ENCODE peak calls at places on chromosomes 11 and 22, in ten cellular contexts. H is A549, Y is cardiac muscle cell, G is Peyer's patch, R is tibial nerve, C is IMR-90, E is heart right ventricle, M is AG04450, U is breast epithelium, D is endodermal cell. Z is an unnamed sample. For H3K9me3, the result is how much of the 10 kb centered on the place peaks cover.

GRCh38 chr11:7904910-7905309 is 26.2 kb downstream of the OR10A6 start:
- DNase-seq in C (peak), Y (no peak), H (no peak), R (no peak), D (no peak), U (no peak), G (no peak), E (no peak), M (peak), Z (no peak)

GRCh38 chr11:129225190-129225589 is 33.1 kb upstream of the ARHGAP32 start:
- DNase-seq in C (peak), E (no peak), R (no peak), U (no peak), Y (no peak), G (no peak), D (no peak), H (no peak), M (peak), Z (no peak)

GRCh38 chr11:100602716-100603115 is 84.4 kb upstream of the ARHGAP42 start:
- DNase-seq in C (no peak), R (no peak), D (no peak), H (no peak), E (no peak), Y (no peak), U (no peak), G (no peak), M (no peak), Z (no peak)

GRCh38 chr22:44427506-44428470 is 70.2 kb downstream of the RTL6 start:
- DNase-seq in M (no peak), G (no peak), U (peak), Y (no peak), C (no peak), H (no peak), D (peak), R (no peak), E (no peak), Z (no peak)

GRCh38 chr22:49733631-49734030 is 94.0 kb downstream of the BRD1 start:
- DNase-seq in H (no peak), G (peak), C (no peak), Y (no peak), U (no peak), D (peak), E (no peak), M (no peak), R (no peak), Z (no peak)

GRCh38 chr11:10318527-10318802 is 13.6 kb downstream of the ADM start:
- DNase-seq in M (no peak), H (no peak), C (no peak), G (peak), E (no peak), R (no peak), Y (no peak), U (no peak), D (peak), Z (no peak)

GRCh38 chr11:46649180-46649738 is 31.9 kb downstream of the ATG13 start:
- DNase-seq in U (no peak), C (peak), M (peak), D (no peak), G (peak), E (peak), H (peak), Y (no peak), R (peak), Z (no peak)

GRCh38 chr11:40514124-40514523 is 945.3 kb downstream of the LRRC4C start:
- DNase-seq in R (no peak), U (no peak), M (no peak), C (no peak), Y (no peak), H (peak), G (no peak), E (no peak), D (no peak), Z (no peak)

GRCh38 chr11:128355558-128355957 is 231.8 kb downstream of the ETS1 start:
- DNase-seq in U (no peak), Y (no peak), M (no peak), R (no peak), H (no peak), E (no peak), D (no peak), G (no peak), C (no peak), Z (no peak)

GRCh38 chr11:10181811-10182210 is 112.2 kb downstream of the SBF2 start:
- DNase-seq in H (peak), U (no peak), D (no peak), E (no peak), R (no peak), M (no peak), C (peak), Y (no peak), G (no peak), Z (no peak)

GRCh38 chr11:121210445-121210970 is 82.1 kb upstream of the SC5D start:
- DNase-seq in E (no peak), H (no peak), G (no peak), D (no peak), M (no peak), C (no peak), U (no peak), Y (no peak), R (no peak), Z (no peak)

GRCh38 chr11:27705873-27706820 is 5.9 kb upstream of the BDNF start:
- DNase-seq in C (peak), U (no peak), D (peak), H (peak), Y (peak), M (no peak), R (no peak), G (no peak), E (no peak), Z (no peak)

GRCh38 chr11:84398017-84398626 is 1112.0 kb upstream of the CCDC90B start:
- DNase-seq in C (peak), Y (peak), M (no peak), H (peak), G (no peak), E (no peak), U (no peak), D (peak), R (no peak), Z (no peak)

GRCh38 chr11:69635804-69636511 is 5.0 kb upstream of the CCND1 start:
- DNase-seq in R (no peak), D (peak), H (no peak), C (no peak), Y (no peak), U (no peak), E (no peak), M (no peak), G (peak), Z (no peak)
- H3K27ac ChIP-seq in R (peak), D (no peak), H (peak), C (peak), Y (no peak), U (no peak), E (no peak), M (peak), G (no peak), Z (no peak)

DNA sequence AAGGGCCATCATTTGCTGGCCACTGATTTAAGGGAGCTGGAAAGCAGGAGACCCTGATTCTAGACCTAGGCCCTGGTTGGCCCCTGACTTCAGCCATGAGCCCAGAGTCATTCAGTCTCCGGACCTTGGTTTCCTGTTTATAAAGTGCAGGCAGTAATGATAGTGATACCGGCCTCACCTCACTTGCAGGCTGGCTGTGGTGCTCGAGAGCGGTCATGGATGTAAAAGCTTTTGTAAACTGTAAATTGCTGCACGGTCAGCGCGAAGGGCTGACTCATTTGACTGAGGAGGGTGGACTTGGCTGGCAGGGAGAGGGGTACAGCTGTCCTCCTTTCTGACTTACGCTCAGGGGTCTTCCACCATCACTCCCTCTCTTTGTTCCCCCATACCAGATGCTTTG is 37.4 kb downstream of the FBLN1 start:
- DNase-seq in U (no peak), C (no peak), M (no peak), Y (no peak), R (no peak), H (no peak), E (no peak), G (no peak), D (no peak), Z (no peak)
- H3K9me3 ChIP-seq in U (under half), C (under half), M (under half), Y (under half), R (under half), H (under half), E (under half), G (under half), D (under half), Z (under half)

DNA sequence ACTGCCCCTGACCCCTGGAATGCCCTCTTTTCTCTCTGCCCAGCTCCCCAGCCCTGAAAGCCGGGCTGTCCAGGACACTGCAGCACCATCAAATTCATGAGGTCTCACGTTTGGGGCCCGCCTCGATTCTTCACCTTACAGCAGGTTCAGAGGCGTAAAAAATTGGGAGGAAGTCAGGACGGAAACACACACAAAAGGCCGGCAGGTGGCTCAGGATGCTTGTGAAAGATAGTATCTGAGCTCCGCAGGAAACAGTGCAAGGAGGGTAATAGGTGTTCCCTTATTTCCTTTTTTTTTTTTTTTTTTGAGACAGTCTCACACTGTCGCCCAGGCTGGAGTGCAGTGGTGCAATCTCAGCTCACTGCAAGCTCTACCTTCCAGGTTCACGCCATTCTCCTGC is 4.1 kb downstream of the RFPL2 start:
- DNase-seq in C (no peak), H (no peak), U (no peak), M (no peak), Y (no peak), D (no peak), R (no peak), G (no peak), E (no peak), Z (peak)
- TF ChIP-seq CTCF in C (no peak), H (no peak), U (no peak), M (no peak), Y (no peak), D (no peak), R (no peak), G (no peak), E (no peak), Z (peak)

GRCh38 chr11:64874841-64875240 is 3.6 kb downstream of the EHD1 start:
- DNase-seq in U (no peak), D (no peak), Y (no peak), H (no peak), R (no peak), G (no peak), E (no peak), C (no peak), M (no peak), Z (no peak)
- H3K27ac ChIP-seq in U (peak), D (peak), Y (peak), H (no peak), R (peak), G (peak), E (no peak), C (no peak), M (no peak), Z (peak)

GRCh38 chr22:47233316-47234243 is 471.1 kb downstream of the TBC1D22A start:
- DNase-seq in G (no peak), D (no peak), E (no peak), U (peak), Y (no peak), M (no peak), H (no peak), R (no peak), C (no peak), Z (no peak)

GRCh38 chr22:47231759-47232158 is 469.3 kb downstream of the TBC1D22A start:
- DNase-seq in D (no peak), M (no peak), R (no peak), G (no peak), C (no peak), H (no peak), Y (no peak), E (no peak), U (no peak), Z (no peak)

GRCh38 chr22:47232753-47233152 is 470.3 kb downstream of the TBC1D22A start:
- DNase-seq in G (no peak), H (no peak), D (no peak), R (no peak), U (no peak), M (no peak), Y (no peak), E (no peak), C (no peak), Z (no peak)

GRCh38 chr22:47228767-47229166 is 466.3 kb downstream of the TBC1D22A start:
- DNase-seq in C (no peak), U (no peak), R (no peak), E (no peak), M (no peak), H (no peak), G (no peak), D (no peak), Y (no peak), Z (no peak)

DNA sequence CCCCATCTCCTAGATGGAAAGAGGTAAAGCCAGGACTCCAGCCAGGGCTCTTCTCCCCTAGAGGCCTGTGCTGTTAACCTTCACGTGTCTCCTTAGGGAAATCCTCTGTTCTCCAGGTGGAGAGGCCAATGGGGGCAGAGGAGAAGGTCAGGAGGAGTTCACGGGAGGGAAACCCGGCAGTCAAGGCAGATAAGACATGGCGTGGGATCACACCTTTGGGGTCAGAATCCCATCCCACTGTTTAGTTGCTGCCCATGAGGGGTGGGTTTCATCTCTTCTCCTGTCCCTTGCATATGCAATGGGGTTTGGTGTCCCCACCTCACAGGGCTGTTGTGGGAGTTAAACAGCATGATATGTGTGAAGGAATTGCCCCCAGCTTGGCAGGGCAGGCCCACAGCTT is 469.7 kb downstream of the TBC1D22A start:
- DNase-seq in E (no peak), D (no peak), M (no peak), C (no peak), H (no peak), U (no peak), Y (no peak), R (no peak), G (no peak), Z (no peak)
- H3K9me3 ChIP-seq in E (under half), D (half or more), M (under half), C (under half), H (under half), U (under half), Y (under half), R (under half), G (under half), Z (under half)

GRCh38 chr22:20154602-20155183 is 3.8 kb upstream of the CCDC188 start:
- DNase-seq in H (no peak), U (no peak), M (no peak), R (no peak), G (no peak), C (no peak), Y (no peak), E (no peak), D (peak), Z (no peak)
- TF ChIP-seq CTCF in H (no peak), U (no peak), M (no peak), R (no peak), G (no peak), C (no peak), Y (no peak), E (no peak), D (peak), Z (no peak)

GRCh38 chr11:11967669-11968510 is 40.5 kb downstream of the DKK3 start:
- DNase-seq in D (peak), R (no peak), G (no peak), E (no peak), C (no peak), H (no peak), M (no peak), Y (no peak), U (no peak), Z (no peak)

GRCh38 chr11:11970556-11970955 is 37.9 kb downstream of the DKK3 start:
- DNase-seq in C (no peak), M (no peak), H (no peak), Y (no peak), R (no peak), D (peak), U (no peak), E (no peak), G (no peak), Z (no peak)

GRCh38 chr11:11972148-11972547 is 36.3 kb downstream of the DKK3 start:
- DNase-seq in C (no peak), M (no peak), R (no peak), E (peak), H (no peak), Y (peak), D (peak), U (no peak), G (no peak), Z (no peak)

GRCh38 chr11:11968511-11969280 is 39.7 kb downstream of the DKK3 start:
- DNase-seq in E (no peak), U (no peak), G (no peak), D (peak), Y (no peak), M (no peak), R (no peak), H (no peak), C (peak), Z (no peak)

DNA sequence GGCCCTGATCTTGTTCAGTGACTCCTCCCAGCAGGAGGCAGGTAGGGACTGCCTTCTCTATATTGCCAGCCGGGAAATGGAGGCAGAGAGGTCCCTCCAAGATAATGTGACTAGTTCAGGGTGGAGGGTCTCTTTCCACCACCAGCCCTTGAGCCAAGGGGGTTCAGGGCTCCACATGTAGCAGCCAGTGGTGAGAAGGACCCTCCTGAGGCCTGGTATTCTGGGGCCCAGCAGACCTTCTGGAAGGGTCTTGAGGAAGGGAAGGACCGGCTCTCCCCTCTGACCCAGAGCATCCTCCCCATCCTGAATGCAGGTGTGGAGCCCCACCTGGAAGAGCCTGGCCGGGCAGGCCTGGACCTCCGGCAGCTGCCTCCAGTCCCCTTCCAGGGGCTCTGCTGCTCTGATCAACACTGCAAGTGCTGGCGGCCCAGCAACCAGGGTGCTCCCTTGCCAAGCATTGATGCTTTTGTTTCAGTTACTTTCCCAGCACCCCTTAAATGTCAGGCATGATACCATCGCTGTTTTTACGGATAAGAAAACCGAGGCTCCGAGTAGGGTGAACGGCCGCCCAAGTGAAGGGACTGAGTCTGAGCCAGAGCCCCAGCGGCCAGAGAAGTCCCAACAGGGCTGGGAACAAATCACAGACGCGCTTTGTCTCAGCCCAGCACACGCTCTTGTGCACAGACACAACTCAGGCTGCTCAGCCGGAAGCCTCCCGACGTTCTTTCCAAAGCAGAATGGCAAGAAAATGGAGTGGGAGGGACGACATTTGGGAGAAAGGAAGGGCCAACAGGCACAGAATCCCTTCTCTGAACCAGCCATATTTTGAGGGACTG is 38.8 kb downstream of the DKK3 start:
- DNase-seq in D (no peak), M (no peak), Y (no peak), H (no peak), C (no peak), R (no peak), G (no peak), E (peak), U (no peak), Z (no peak)
- H3K27ac ChIP-seq in D (peak), M (no peak), Y (no peak), H (no peak), C (no peak), R (peak), G (no peak), E (no peak), U (no peak), Z (no peak)

DNA sequence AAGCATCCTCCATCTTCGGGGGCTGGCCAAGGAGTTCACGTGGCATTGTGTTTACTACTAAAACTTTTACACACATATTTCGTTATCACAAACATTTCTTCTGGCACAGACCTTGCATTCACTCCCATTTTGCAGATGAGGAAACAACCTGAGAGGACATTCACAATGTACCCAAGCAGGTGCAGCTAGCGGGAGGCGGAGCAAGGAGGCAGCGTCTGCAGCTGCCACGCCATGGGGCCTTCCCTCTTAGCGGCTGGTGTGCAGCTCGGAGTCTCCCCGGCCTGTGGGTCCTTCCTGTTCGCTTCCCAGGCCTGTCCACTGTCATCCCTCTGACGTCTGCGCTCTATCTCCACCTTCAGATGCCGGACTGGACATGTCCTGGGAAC is 807.8 kb downstream of the TBC1D22A start:
- DNase-seq in U (no peak), C (no peak), D (no peak), E (no peak), M (no peak), H (no peak), Y (no peak), R (no peak), G (no peak), Z (no peak)
- H3K9me3 ChIP-seq in U (under half), C (under half), D (under half), E (under half), M (half or more), H (under half), Y (under half), R (under half), G (under half), Z (under half)

GRCh38 chr11:62241095-62241494 is 944 bp upstream of the SCGB1D2 start:
- DNase-seq in U (no peak), R (no peak), C (no peak), D (no peak), Y (no peak), H (no peak), M (no peak), G (no peak), E (no peak), Z (no peak)

GRCh38 chr11:62242021-62242420 is at the start of gene SCGB1D2:
- DNase-seq in G (no peak), C (no peak), E (peak), H (peak), D (peak), R (no peak), M (no peak), Y (no peak), U (peak), Z (no peak)

DNA sequence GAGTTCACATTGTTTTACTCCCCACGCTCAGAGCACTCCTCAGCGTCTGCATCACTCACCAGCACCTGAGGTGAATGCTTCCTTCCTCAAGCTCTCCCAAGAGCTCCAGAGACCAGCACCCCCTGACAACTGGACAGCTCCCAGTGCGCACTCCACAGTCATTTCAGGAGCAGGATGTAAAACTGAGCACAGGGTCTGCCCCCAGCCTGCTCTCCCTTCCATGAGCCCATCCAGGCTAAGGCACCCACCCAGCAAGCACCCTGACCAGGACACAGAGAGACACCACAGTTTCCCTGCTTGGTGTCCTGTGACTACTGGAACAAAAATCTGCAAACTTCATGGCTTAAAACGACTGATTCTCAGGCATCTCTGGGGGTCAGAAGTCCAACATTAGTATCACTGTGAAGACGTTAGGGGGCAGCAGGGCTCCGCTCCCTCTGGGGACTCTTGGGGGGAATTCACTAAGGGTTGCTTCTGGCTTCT is 3.3 kb downstream of the SCGB1D2 start:
- DNase-seq in U (no peak), C (peak), D (peak), R (no peak), G (no peak), M (no peak), H (peak), E (no peak), Y (peak), Z (no peak)
- TF ChIP-seq CTCF in U (no peak), C (no peak), D (peak), R (no peak), G (no peak), M (peak), H (peak), E (no peak), Y (peak), Z (no peak)

Z was measured in CD4-positive, alpha-beta T cell.